ENCODE peak calls at places on chromosomes 13 and 19, in six cellular contexts. L is MM.1S, G is OCI-LY7, Q is GM23248, M is mammary epithelial cell, D is neuronal stem cell. A is an unnamed sample.

GRCh38 chr19:16232568-16232967 is 34.9 kb downstream of the AP1M1 start:
- DNase-seq in D (no peak), Q (no peak), G (no peak), L (no peak), M (no peak), A (peak; percentile 23)

GRCh38 chr19:56119585-56119978 is 1.5 kb downstream of the ZNF787 start:
- DNase-seq in Q (peak; percentile 71), L (no peak), D (no peak), G (no peak), M (peak; percentile 32), A (no peak)

GRCh38 chr19:14072535-14073231 is at the start of gene MISP3:
- DNase-seq in G (peak; percentile 49), L (peak; percentile 67), M (peak; percentile 42), Q (peak; percentile 62), D (no peak), A (peak; percentile 46)

GRCh38 chr19:11978492-11979100 is 13.8 kb downstream of the ZNF763 start:
- DNase-seq in Q (no peak), M (no peak), D (no peak), L (no peak), G (no peak), A (no peak)

GRCh38 chr13:28044608-28045007 is 55.8 kb downstream of the FLT3 start:
- DNase-seq in Q (peak; percentile 69), M (no peak), G (no peak), D (no peak), L (no peak), A (no peak)

GRCh38 chr13:113969973-113970611 is 3.8 kb downstream of the C13orf46 start:
- DNase-seq in L (no peak), D (no peak), G (no peak), M (peak; percentile 51), Q (no peak), A (no peak)

GRCh38 chr19:34734601-34735103 is 609 bp downstream of the ZNF181 start:
- DNase-seq in M (no peak), D (no peak), G (no peak), Q (no peak), L (no peak), A (peak; percentile 15)

GRCh38 chr19:12841094-12841493 is 2.8 kb downstream of the MAST1 start:
- DNase-seq in Q (peak; percentile 45), M (no peak), D (peak; percentile 96), G (no peak), L (no peak), A (peak; percentile 100)

GRCh38 chr13:95497307-95497943 is 55.1 kb upstream of the CLDN10 start:
- DNase-seq in Q (no peak), L (no peak), D (no peak), M (no peak), G (no peak), A (no peak)

GRCh38 chr13:95496485-95496884 is 56.0 kb upstream of the CLDN10 start:
- DNase-seq in M (no peak), L (no peak), Q (no peak), D (no peak), G (no peak), A (no peak)

GRCh38 chr13:95494082-95494681 is 58.3 kb upstream of the CLDN10 start:
- DNase-seq in G (peak; percentile 29), Q (peak; percentile 54), L (peak; percentile 65), M (peak; percentile 65), D (peak; percentile 44), A (peak; percentile 77)

GRCh38 chr13:95492044-95492801 is 60.3 kb upstream of the CLDN10 start:
- DNase-seq in L (no peak), G (no peak), M (peak; percentile 28), Q (no peak), D (no peak), A (peak; percentile 56)
- H2AFZ ChIP-seq in L (no peak overlapping the region), G (no peak overlapping the region), M (peak overlapping the region; percentile 46), Q (no peak overlapping the region), D (no peak overlapping the region), A (peak overlapping the region; percentile 32)

GRCh38 chr19:15115762-15116615 is 8.8 kb downstream of the SYDE1 start:
- DNase-seq in Q (no peak), G (no peak), D (no peak), L (no peak), M (no peak), A (no peak)
- H3K36me3 ChIP-seq in Q (peaks cover 29% of the 10 kb centered on the region), G (peaks cover 63% of the 10 kb centered on the region), D (peaks cover 79% of the 10 kb centered on the region), L (no peaks in the 10 kb centered on the region), M (peaks cover 25% of the 10 kb centered on the region), A (peaks cover 32% of the 10 kb centered on the region)

GRCh38 chr13:73794755-73795154 is 339.4 kb downstream of the KLF12 start:
- DNase-seq in M (no peak), Q (no peak), D (no peak), G (no peak), L (no peak), A (no peak)

GRCh38 chr13:73803997-73804396 is 330.2 kb downstream of the KLF12 start:
- DNase-seq in Q (peak; percentile 59), L (no peak), M (peak; percentile 56), G (no peak), D (no peak), A (no peak)

GRCh38 chr13:73800011-73800410 is 334.2 kb downstream of the KLF12 start:
- DNase-seq in D (no peak), Q (no peak), L (no peak), M (no peak), G (no peak), A (no peak)
- H2AFZ ChIP-seq in D (no peak overlapping the region), Q (no peak overlapping the region), L (no peak overlapping the region), M (no peak overlapping the region), G (no peak overlapping the region), A (no peak overlapping the region)

DNA sequence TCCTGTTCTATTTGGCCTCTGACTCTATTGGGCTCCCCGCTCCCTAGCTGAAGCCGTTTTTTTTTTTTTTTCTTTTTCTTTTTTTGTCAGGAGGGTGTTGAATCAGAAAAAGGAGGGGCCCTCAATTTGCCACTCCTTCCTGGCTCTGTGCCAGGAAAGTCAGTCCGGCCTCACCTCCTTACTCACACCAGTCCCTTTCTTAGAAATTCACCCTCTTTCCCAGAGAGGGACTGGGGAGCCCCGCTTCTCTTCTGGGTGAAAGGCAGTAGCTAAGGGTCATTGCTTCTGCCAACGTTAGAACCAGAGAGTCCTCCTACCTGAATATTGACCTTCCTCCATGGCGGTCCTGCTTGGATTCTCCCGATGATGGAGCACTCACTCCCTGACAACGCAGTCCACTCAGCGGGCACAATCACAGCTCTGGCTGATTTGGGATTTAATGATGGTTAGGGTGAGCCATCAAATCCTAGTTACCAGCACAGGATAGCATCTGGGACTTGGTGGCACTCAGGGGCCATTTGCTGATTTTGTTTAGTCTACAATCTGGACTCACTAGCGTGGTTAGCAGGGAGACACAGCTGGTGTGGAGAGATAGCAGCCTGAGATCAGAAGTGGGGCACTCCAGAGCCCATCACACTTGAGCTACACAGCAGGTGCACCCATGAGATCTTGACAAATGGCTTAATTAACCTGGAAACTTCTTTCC is 2.4 kb downstream of the FCER2 start:
- DNase-seq in M (peak; percentile 31), G (peak; percentile 50), L (no peak), D (no peak), Q (peak; percentile 37), A (no peak)
- H3K36me3 ChIP-seq in M (no peaks in the 10 kb centered on the region), G (no peaks in the 10 kb centered on the region), L (no peaks in the 10 kb centered on the region), D (no peaks in the 10 kb centered on the region), Q (no peaks in the 10 kb centered on the region), A (no peaks in the 10 kb centered on the region)

GRCh38 chr13:96963786-96964475 is 30.3 kb downstream of the OXGR1 start:
- DNase-seq in Q (no peak), D (no peak), M (peak; percentile 4), L (peak; percentile 32), G (no peak), A (no peak)

GRCh38 chr13:96960379-96960778 is 33.9 kb downstream of the OXGR1 start:
- DNase-seq in G (no peak), Q (no peak), M (no peak), L (no peak), D (no peak), A (no peak)

GRCh38 chr13:96952592-96952991 is 41.7 kb downstream of the OXGR1 start:
- DNase-seq in M (no peak), D (no peak), G (no peak), L (no peak), Q (no peak), A (no peak)

GRCh38 chr13:96958286-96958891 is 35.9 kb downstream of the OXGR1 start:
- DNase-seq in G (peak; percentile 32), D (peak; percentile 33), L (peak; percentile 66), M (peak; percentile 4), Q (peak; percentile 59), A (peak; percentile 84)
- H2AFZ ChIP-seq in G (no peak overlapping the region), D (no peak overlapping the region), L (no peak overlapping the region), M (no peak overlapping the region), Q (no peak overlapping the region), A (no peak overlapping the region)

GRCh38 chr19:21260164-21260847 is 68.9 kb downstream of the ZNF708 start:
- DNase-seq in M (no peak), L (no peak), D (no peak), G (no peak), Q (no peak), A (no peak)
- H3K36me3 ChIP-seq in M (no peaks in the 10 kb centered on the region), L (no peaks in the 10 kb centered on the region), D (no peaks in the 10 kb centered on the region), G (no peaks in the 10 kb centered on the region), Q (no peaks in the 10 kb centered on the region), A (peaks cover 6% of the 10 kb centered on the region)